ENCODE peak calls at places on chromosomes 7 and 10, in seven cellular contexts. F is IMR-90, L is uterus, O is endodermal cell, I is stomach, A is fibroblast of lung, T is PC-3. C is an unnamed sample.

GRCh38 chr10:67088035-67088434 is 162.2 kb downstream of the LRRTM3 start:
- DNase-seq in F (no peak), L (no peak), O (no peak), I (no peak), A (no peak), T (no peak), C (no peak)

GRCh38 chr7:953547-954327 is 743 bp downstream of the ADAP1 start:
- DNase-seq in F (peak; percentile 17), L (no peak), O (peak; percentile 87), I (peak; percentile 76), A (peak; percentile 26), T (peak; percentile 69), C (peak; percentile 54)

GRCh38 chr7:144723311-144723710 is 112.5 kb downstream of the TPK1 start:
- DNase-seq in F (no peak), L (no peak), O (no peak), I (no peak), A (no peak), T (no peak), C (no peak)

GRCh38 chr10:112375721-112376577 is 2.0 kb downstream of the ACSL5 start:
- DNase-seq in F (peak; percentile 49), L (peak; percentile 56), O (no peak), I (peak; percentile 84), A (peak; percentile 18), T (peak; percentile 45), C (peak; percentile 23)

GRCh38 chr10:784759-785538 is 95.5 kb upstream of the DIP2C start:
- DNase-seq in F (peak; percentile 88), L (peak; percentile 60), O (peak; percentile 87), I (peak; percentile 69), A (peak; percentile 84), T (peak; percentile 64), C (peak; percentile 60)

GRCh38 chr10:116699783-116700150 is 42.6 kb downstream of the HSPA12A start:
- DNase-seq in F (no peak), L (no peak), O (no peak), I (no peak), A (no peak), T (no peak), C (no peak)

GRCh38 chr10:119478111-119479047 is 64.1 kb downstream of the RGS10 start:
- DNase-seq in F (no peak), L (no peak), O (no peak), I (no peak), A (no peak), T (no peak), C (no peak)

GRCh38 chr7:135802697-135803096 is 54.1 kb upstream of the FAM180A start:
- DNase-seq in F (peak; percentile 14), L (no peak), O (no peak), I (no peak), A (peak; percentile 11), T (no peak), C (peak; percentile 26)

GRCh38 chr10:130833596-130833995 is 477.9 kb downstream of the TCERG1L start:
- DNase-seq in F (no peak), L (no peak), O (no peak), I (no peak), A (no peak), T (no peak), C (no peak)

GRCh38 chr7:157000047-157000726 is 10.3 kb downstream of the MNX1 start:
- DNase-seq in F (no peak), L (no peak), O (peak; percentile 66), I (peak; percentile 51), A (no peak), T (no peak), C (peak; percentile 22)

GRCh38 chr10:6197274-6197673 is 5.5 kb upstream of the PFKFB3 start:
- DNase-seq in F (no peak), L (no peak), O (no peak), I (no peak), A (no peak), T (no peak), C (no peak)

GRCh38 chr10:101217450-101218281 is 11.6 kb downstream of the LBX1 start:
- DNase-seq in F (peak; percentile 36), L (no peak), O (peak; percentile 94), I (no peak), A (peak; percentile 37), T (peak; percentile 62), C (no peak)

GRCh38 chr10:81600185-81600584 is 274.8 kb upstream of the NRG3 start:
- DNase-seq in F (no peak), L (no peak), O (no peak), I (no peak), A (peak; percentile 31), T (peak; percentile 55), C (peak; percentile 61)

GRCh38 chr7:34058791-34059550 is 153.6 kb downstream of the BMPER start:
- DNase-seq in F (no peak), L (no peak), O (no peak), I (no peak), A (no peak), T (no peak), C (peak; percentile 24)

GRCh38 chr7:120431016-120431415 is 158.0 kb downstream of the KCND2 start:
- DNase-seq in F (no peak), L (no peak), O (no peak), I (no peak), A (no peak), T (no peak), C (no peak)

GRCh38 chr10:21531164-21531563 is 2.9 kb upstream of the MLLT10 start:
- DNase-seq in F (peak; percentile 59), L (no peak), O (no peak), I (no peak), A (peak; percentile 80), T (no peak), C (peak; percentile 47)

GRCh38 chr7:117873056-117873932 is at the start of gene CTTNBP2:
- DNase-seq in F (peak; percentile 59), L (peak; percentile 62), O (peak; percentile 87), I (peak; percentile 45), A (peak; percentile 62), T (peak; percentile 28), C (peak; percentile 48)

GRCh38 chr10:13453896-13454295 is 74.9 kb downstream of the BEND7 start:
- DNase-seq in F (no peak), L (no peak), O (no peak), I (no peak), A (no peak), T (no peak), C (no peak)

GRCh38 chr7:40057292-40057691 is 77.1 kb downstream of the MPLKIP start:
- DNase-seq in F (peak; percentile 20), L (no peak), O (no peak), I (no peak), A (peak; percentile 17), T (no peak), C (peak; percentile 51)

GRCh38 chr10:62182171-62182570 is 86.5 kb downstream of the RTKN2 start:
- DNase-seq in F (no peak), L (no peak), O (no peak), I (no peak), A (no peak), T (no peak), C (no peak)

GRCh38 chr7:47153571-47153970 is 428.3 kb downstream of the TNS3 start:
- DNase-seq in F (no peak), L (no peak), O (peak; percentile 83), I (no peak), A (peak; percentile 11), T (no peak), C (no peak)

GRCh38 chr7:67343566-67343965 is 346.9 kb downstream of the TYW1 start:
- DNase-seq in F (no peak), L (no peak), O (peak; percentile 19), I (no peak), A (no peak), T (no peak), C (no peak)

GRCh38 chr10:21336476-21337170 is 188.9 kb downstream of the SKIDA1 start:
- DNase-seq in F (peak; percentile 97), L (peak; percentile 24), O (peak; percentile 85), I (no peak), A (peak; percentile 97), T (peak; percentile 94), C (peak; percentile 97)

GRCh38 chr10:133377025-133377817 is 1.8 kb upstream of the PAOX start:
- DNase-seq in F (no peak), L (no peak), O (no peak), I (no peak), A (no peak), T (no peak), C (no peak)

GRCh38 chr10:53315709-53316108 is 543.1 kb upstream of the MBL2 start:
- DNase-seq in F (peak; percentile 11), L (no peak), O (no peak), I (no peak), A (peak; percentile 13), T (peak; percentile 81), C (peak; percentile 18)
- TF ChIP-seq CTCF in F (peak; percentile 25), L (no peak), O (peak; percentile 15), I (no peak), A (no peak), T (peak; percentile 70), C (peak; percentile 21)

GRCh38 chr7:86867163-86867762 is 192.2 kb downstream of the ELAPOR2 start:
- DNase-seq in F (no peak), L (no peak), O (no peak), I (no peak), A (no peak), T (no peak), C (no peak)
- TF ChIP-seq CTCF in F (no peak), L (no peak), O (no peak), I (no peak), A (no peak), T (no peak), C (no peak)

GRCh38 chr7:13276977-13277376 is 589.5 kb downstream of the ARL4A start:
- DNase-seq in F (no peak), L (no peak), O (no peak), I (no peak), A (no peak), T (peak; percentile 24), C (no peak)
- TF ChIP-seq CTCF in F (peak; percentile 37), L (no peak), O (peak; percentile 82), I (no peak), A (peak; percentile 37), T (peak; percentile 65), C (peak; percentile 50)

DNA sequence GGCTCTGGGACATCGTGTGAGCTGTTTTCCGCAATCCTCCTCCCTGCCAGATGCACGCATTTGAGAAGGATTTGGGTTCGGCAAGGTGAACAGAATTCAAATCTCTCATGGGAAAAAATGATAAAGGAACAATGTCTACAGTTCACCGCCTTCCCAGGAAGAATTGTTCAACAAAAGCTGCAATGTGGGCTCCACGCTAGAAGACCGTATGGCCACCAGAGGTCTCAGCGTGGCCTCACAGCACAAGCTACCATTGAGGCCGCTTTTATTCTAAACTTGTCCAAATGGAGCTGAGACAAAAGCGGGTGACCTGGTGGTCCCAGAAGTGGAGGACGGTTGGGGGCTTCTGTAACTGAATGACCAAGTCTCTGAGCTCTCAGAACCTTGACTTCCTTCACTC is 733.1 kb downstream of the PARD3 start:
- DNase-seq in F (no peak), L (no peak), O (peak; percentile 62), I (no peak), A (no peak), T (peak; percentile 45), C (no peak)
- TF ChIP-seq CTCF in F (peak; percentile 9), L (no peak), O (peak; percentile 70), I (no peak), A (no peak), T (peak; percentile 77), C (no peak)

GRCh38 chr7:103752995-103753394 is 236.5 kb downstream of the RELN start:
- DNase-seq in F (peak; percentile 27), L (no peak), O (no peak), I (no peak), A (peak; percentile 3), T (peak; percentile 69), C (no peak)
- TF ChIP-seq CTCF in F (peak; percentile 25), L (no peak), O (no peak), I (no peak), A (no peak), T (peak; percentile 65), C (peak; percentile 21)